ENCODE peak calls at places on chromosomes 2 and 18, in eight cellular contexts. One of them, this sample, is unnamed.
A peak's percentile ranks its signal among the peaks of the same experiment; 100 is the strongest.

GRCh38 chr18:68262697-68263293 is 452.1 kb downstream of the TMX3 start:
- DNase-seq in uterus: no peak
- DNase-seq in body of pancreas: no peak
- DNase-seq in AG04450: peak; percentile 23
- DNase-seq in cardiac muscle cell: peak; percentile 72
- DNase-seq in tibial artery: no peak
- DNase-seq in ovary: no peak
- DNase-seq in HCT116: no peak
- DNase-seq in this sample: no peak

GRCh38 chr2:236871500-236872001 is 214.1 kb upstream of the COPS8 start:
- DNase-seq in uterus: peak; percentile 36
- DNase-seq in body of pancreas: no peak
- DNase-seq in AG04450: peak; percentile 71
- DNase-seq in cardiac muscle cell: peak; percentile 96
- DNase-seq in tibial artery: peak; percentile 74
- DNase-seq in ovary: no peak
- DNase-seq in HCT116: no peak
- DNase-seq in this sample: no peak

GRCh38 chr2:219272995-219273394 is 6.2 kb upstream of the DNAJB2 start:
- DNase-seq in uterus: no peak
- DNase-seq in body of pancreas: no peak
- DNase-seq in AG04450: no peak
- DNase-seq in cardiac muscle cell: no peak
- DNase-seq in tibial artery: no peak
- DNase-seq in ovary: no peak
- DNase-seq in HCT116: no peak
- DNase-seq in this sample: no peak

GRCh38 chr2:231037731-231038482 is 584 bp downstream of the C2orf72 start:
- DNase-seq in uterus: no peak
- DNase-seq in body of pancreas: peak; percentile 67
- DNase-seq in AG04450: no peak
- DNase-seq in cardiac muscle cell: peak; percentile 6
- DNase-seq in tibial artery: no peak
- DNase-seq in ovary: no peak
- DNase-seq in HCT116: no peak
- DNase-seq in this sample: no peak

GRCh38 chr2:14313351-14313750 is 319.2 kb upstream of the LRATD1 start:
- DNase-seq in uterus: no peak
- DNase-seq in body of pancreas: no peak
- DNase-seq in AG04450: no peak
- DNase-seq in cardiac muscle cell: no peak
- DNase-seq in tibial artery: no peak
- DNase-seq in ovary: no peak
- DNase-seq in HCT116: no peak
- DNase-seq in this sample: no peak

GRCh38 chr2:212683346-212683745 is 144.7 kb upstream of the ERBB4 start:
- DNase-seq in uterus: no peak
- DNase-seq in body of pancreas: no peak
- DNase-seq in AG04450: no peak
- DNase-seq in cardiac muscle cell: peak; percentile 21
- DNase-seq in tibial artery: no peak
- DNase-seq in ovary: no peak
- DNase-seq in HCT116: no peak
- DNase-seq in this sample: no peak

GRCh38 chr2:206858972-206859739 is 80.2 kb upstream of the CPO start:
- DNase-seq in uterus: no peak
- DNase-seq in body of pancreas: no peak
- DNase-seq in AG04450: no peak
- DNase-seq in cardiac muscle cell: no peak
- DNase-seq in tibial artery: no peak
- DNase-seq in ovary: no peak
- DNase-seq in HCT116: no peak
- DNase-seq in this sample: no peak

GRCh38 chr2:72004976-72005375 is 142.7 kb downstream of the CYP26B1 start:
- DNase-seq in uterus: no peak
- DNase-seq in body of pancreas: no peak
- DNase-seq in AG04450: no peak
- DNase-seq in cardiac muscle cell: no peak
- DNase-seq in tibial artery: no peak
- DNase-seq in ovary: no peak
- DNase-seq in HCT116: no peak
- DNase-seq in this sample: no peak

GRCh38 chr2:74585406-74586182 is 31.1 kb downstream of the DOK1 start:
- DNase-seq in uterus: no peak
- DNase-seq in body of pancreas: no peak
- DNase-seq in AG04450: no peak
- DNase-seq in cardiac muscle cell: peak; percentile 33
- DNase-seq in tibial artery: peak; percentile 48
- DNase-seq in ovary: no peak
- DNase-seq in HCT116: no peak
- DNase-seq in this sample: no peak

GRCh38 chr2:112305132-112305531 is 29.7 kb downstream of the ZC3H6 start:
- DNase-seq in uterus: no peak
- DNase-seq in body of pancreas: no peak
- DNase-seq in AG04450: no peak
- DNase-seq in cardiac muscle cell: no peak
- DNase-seq in tibial artery: no peak
- DNase-seq in ovary: no peak
- DNase-seq in HCT116: no peak
- DNase-seq in this sample: no peak

GRCh38 chr2:121505005-121505404 is 25.7 kb upstream of the RNU4ATAC start:
- DNase-seq in uterus: no peak
- DNase-seq in body of pancreas: no peak
- DNase-seq in AG04450: peak; percentile 58
- DNase-seq in cardiac muscle cell: peak; percentile 43
- DNase-seq in tibial artery: no peak
- DNase-seq in ovary: no peak
- DNase-seq in HCT116: no peak
- DNase-seq in this sample: no peak

GRCh38 chr2:239337122-239337876 is 63.5 kb downstream of the HDAC4 start:
- DNase-seq in uterus: peak; percentile 9
- DNase-seq in body of pancreas: no peak
- DNase-seq in AG04450: no peak
- DNase-seq in cardiac muscle cell: no peak
- DNase-seq in tibial artery: no peak
- DNase-seq in ovary: no peak
- DNase-seq in HCT116: no peak
- DNase-seq in this sample: no peak

GRCh38 chr18:34223893-34224422 is 755 bp downstream of the NOL4 start:
- DNase-seq in uterus: no peak
- DNase-seq in body of pancreas: no peak
- DNase-seq in AG04450: no peak
- DNase-seq in cardiac muscle cell: no peak
- DNase-seq in tibial artery: no peak
- DNase-seq in ovary: no peak
- DNase-seq in HCT116: no peak
- DNase-seq in this sample: no peak
- H3K4me3 ChIP-seq in uterus: no peak overlapping the region
- H3K4me3 ChIP-seq in body of pancreas: no peak overlapping the region
- H3K4me3 ChIP-seq in AG04450: no peak overlapping the region
- H3K4me3 ChIP-seq in cardiac muscle cell: peak overlapping the region; percentile 62
- H3K4me3 ChIP-seq in tibial artery: peak overlapping the region; percentile 57
- H3K4me3 ChIP-seq in ovary: no peak overlapping the region
- H3K4me3 ChIP-seq in HCT116: no peak overlapping the region
- H3K4me3 ChIP-seq in this sample: peak overlapping the region; percentile 38

GRCh38 chr2:240443891-240444301 is 8.4 kb downstream of the GPC1 start:
- DNase-seq in uterus: no peak
- DNase-seq in body of pancreas: no peak
- DNase-seq in AG04450: no peak
- DNase-seq in cardiac muscle cell: no peak
- DNase-seq in tibial artery: no peak
- DNase-seq in ovary: no peak
- DNase-seq in HCT116: no peak
- DNase-seq in this sample: no peak

GRCh38 chr2:240445961-240446538 is 10.6 kb downstream of the GPC1 start:
- DNase-seq in uterus: no peak
- DNase-seq in body of pancreas: no peak
- DNase-seq in AG04450: no peak
- DNase-seq in cardiac muscle cell: no peak
- DNase-seq in tibial artery: no peak
- DNase-seq in ovary: no peak
- DNase-seq in HCT116: no peak
- DNase-seq in this sample: no peak

GRCh38 chr2:240442891-240443715 is 7.6 kb downstream of the GPC1 start:
- DNase-seq in uterus: no peak
- DNase-seq in body of pancreas: no peak
- DNase-seq in AG04450: no peak
- DNase-seq in cardiac muscle cell: no peak
- DNase-seq in tibial artery: no peak
- DNase-seq in ovary: peak; percentile 19
- DNase-seq in HCT116: no peak
- DNase-seq in this sample: no peak

GRCh38 chr2:240446618-240447175 is 11.2 kb downstream of the GPC1 start:
- DNase-seq in uterus: no peak
- DNase-seq in body of pancreas: no peak
- DNase-seq in AG04450: no peak
- DNase-seq in cardiac muscle cell: no peak
- DNase-seq in tibial artery: no peak
- DNase-seq in ovary: no peak
- DNase-seq in HCT116: no peak
- DNase-seq in this sample: no peak

DNA sequence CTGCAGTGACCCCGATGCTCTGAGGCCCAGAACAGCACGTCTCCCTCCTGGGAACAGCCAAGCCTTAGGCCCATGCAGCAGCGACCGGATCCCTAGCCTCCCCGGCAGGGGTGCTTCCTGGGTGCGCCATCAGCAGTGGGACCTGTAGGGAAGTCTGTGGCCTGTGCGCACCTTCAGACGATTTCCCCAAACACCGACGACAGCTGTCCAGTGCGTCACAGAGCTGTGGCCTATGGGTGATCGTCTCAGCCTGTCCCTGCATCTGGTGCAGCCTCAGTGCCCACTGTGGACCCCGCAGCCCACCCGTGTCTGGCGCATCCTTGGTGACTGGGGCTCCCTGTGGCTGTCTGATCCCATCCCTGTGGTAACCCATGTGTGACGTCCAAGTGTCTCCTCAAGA is 9.0 kb downstream of the GPC1 start:
- DNase-seq in uterus: no peak
- DNase-seq in body of pancreas: no peak
- DNase-seq in AG04450: no peak
- DNase-seq in cardiac muscle cell: no peak
- DNase-seq in tibial artery: no peak
- DNase-seq in ovary: no peak
- DNase-seq in HCT116: no peak
- DNase-seq in this sample: no peak
- TF ChIP-seq CTCF in uterus: no peak
- TF ChIP-seq CTCF in body of pancreas: no peak
- TF ChIP-seq CTCF in AG04450: no peak
- TF ChIP-seq CTCF in cardiac muscle cell: no peak
- TF ChIP-seq CTCF in tibial artery: no peak
- TF ChIP-seq CTCF in ovary: no peak
- TF ChIP-seq CTCF in HCT116: no peak
- TF ChIP-seq CTCF in this sample: no peak

GRCh38 chr2:4247796-4248195 is 544.4 kb downstream of the DCDC2C start:
- DNase-seq in uterus: no peak
- DNase-seq in body of pancreas: no peak
- DNase-seq in AG04450: no peak
- DNase-seq in cardiac muscle cell: no peak
- DNase-seq in tibial artery: no peak
- DNase-seq in ovary: no peak
- DNase-seq in HCT116: no peak
- DNase-seq in this sample: no peak
- H3K9me3 ChIP-seq in uterus: no peaks in the 10 kb centered on the region
- H3K9me3 ChIP-seq in body of pancreas: no peaks in the 10 kb centered on the region
- H3K9me3 ChIP-seq in AG04450: peaks cover 50% of the 10 kb centered on the region
- H3K9me3 ChIP-seq in cardiac muscle cell: no peaks in the 10 kb centered on the region
- H3K9me3 ChIP-seq in tibial artery: no peaks in the 10 kb centered on the region
- H3K9me3 ChIP-seq in ovary: no peaks in the 10 kb centered on the region
- H3K9me3 ChIP-seq in HCT116: peaks cover 5% of the 10 kb centered on the region
- H3K9me3 ChIP-seq in this sample: no peaks in the 10 kb centered on the region

DNA sequence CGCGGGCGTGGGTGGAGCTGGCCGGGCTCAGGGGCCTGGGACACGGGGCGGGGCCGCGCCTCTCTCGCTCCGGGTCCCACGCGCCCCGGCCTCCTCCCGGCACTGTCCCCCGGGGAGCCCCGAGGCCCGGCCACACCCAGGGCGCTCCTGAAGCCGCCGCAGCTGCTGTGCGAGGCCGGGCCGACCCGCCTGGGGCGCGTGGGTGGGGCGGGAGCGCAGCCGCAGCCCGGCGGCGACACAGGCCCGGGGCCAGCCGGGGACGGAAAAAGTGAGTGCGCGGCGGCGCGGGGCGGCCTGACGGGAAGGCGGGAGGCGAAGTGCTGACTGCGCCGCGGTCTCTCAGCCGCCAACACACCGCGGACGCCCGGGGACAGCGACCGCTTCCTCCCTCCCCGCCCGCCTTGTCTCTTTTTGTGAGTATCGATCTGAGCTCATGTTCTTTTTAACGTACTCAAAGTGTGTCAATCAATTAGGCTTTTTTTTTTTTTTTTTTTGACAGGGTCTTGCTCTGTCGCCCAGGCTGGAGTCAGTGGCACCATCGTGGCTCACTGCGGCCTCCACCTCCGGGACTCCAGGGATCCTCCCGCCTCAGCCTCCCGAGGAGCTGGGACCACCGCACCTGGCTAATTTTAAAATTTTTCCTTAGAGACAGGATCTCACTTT is 14.5 kb downstream of the PDCD1 start:
- DNase-seq in uterus: peak; percentile 62
- DNase-seq in body of pancreas: peak; percentile 72
- DNase-seq in AG04450: no peak
- DNase-seq in cardiac muscle cell: peak; percentile 57
- DNase-seq in tibial artery: peak; percentile 57
- DNase-seq in ovary: peak; percentile 79
- DNase-seq in HCT116: peak; percentile 32
- DNase-seq in this sample: no peak
- H3K4me3 ChIP-seq in uterus: no peak overlapping the region
- H3K4me3 ChIP-seq in body of pancreas: no peak overlapping the region
- H3K4me3 ChIP-seq in AG04450: peak overlapping the region; percentile 51
- H3K4me3 ChIP-seq in cardiac muscle cell: peak overlapping the region; percentile 18
- H3K4me3 ChIP-seq in tibial artery: peak overlapping the region; percentile 57
- H3K4me3 ChIP-seq in ovary: peak overlapping the region; percentile 33
- H3K4me3 ChIP-seq in HCT116: peak overlapping the region; percentile 58
- H3K4me3 ChIP-seq in this sample: peak overlapping the region; percentile 64

GRCh38 chr18:2325933-2326332 is 245.4 kb downstream of the METTL4 start:
- DNase-seq in uterus: no peak
- DNase-seq in body of pancreas: no peak
- DNase-seq in AG04450: no peak
- DNase-seq in cardiac muscle cell: peak; percentile 25
- DNase-seq in tibial artery: no peak
- DNase-seq in ovary: no peak
- DNase-seq in HCT116: no peak
- DNase-seq in this sample: no peak
- TF ChIP-seq CTCF in uterus: no peak
- TF ChIP-seq CTCF in body of pancreas: no peak
- TF ChIP-seq CTCF in AG04450: no peak
- TF ChIP-seq CTCF in cardiac muscle cell: no peak
- TF ChIP-seq CTCF in tibial artery: no peak
- TF ChIP-seq CTCF in ovary: no peak
- TF ChIP-seq CTCF in HCT116: no peak
- TF ChIP-seq CTCF in this sample: no peak

DNA sequence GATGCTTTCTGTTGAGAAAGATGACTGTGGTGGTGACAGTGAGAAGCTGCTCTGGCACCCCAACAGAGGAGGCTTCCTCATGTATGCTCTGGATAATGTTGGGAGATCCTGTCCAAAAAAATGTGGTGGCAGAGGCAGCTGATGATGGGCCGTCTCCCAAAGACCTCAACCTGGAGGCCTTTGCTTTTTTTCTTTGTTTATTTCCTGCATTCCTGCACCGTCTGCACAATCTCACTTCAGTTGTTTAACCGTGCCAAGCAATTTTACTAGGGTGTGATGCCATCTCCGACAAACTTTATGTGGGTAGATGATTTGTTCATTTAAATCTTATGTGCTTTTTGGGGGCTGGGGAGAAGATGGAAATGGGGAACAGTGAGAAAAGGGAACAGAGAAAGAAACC is 62.2 kb upstream of the IGFBP5 start:
- DNase-seq in uterus: no peak
- DNase-seq in body of pancreas: no peak
- DNase-seq in AG04450: no peak
- DNase-seq in cardiac muscle cell: no peak
- DNase-seq in tibial artery: no peak
- DNase-seq in ovary: no peak
- DNase-seq in HCT116: no peak
- DNase-seq in this sample: no peak
- H3K9me3 ChIP-seq in uterus: no peaks in the 10 kb centered on the region
- H3K9me3 ChIP-seq in body of pancreas: no peaks in the 10 kb centered on the region
- H3K9me3 ChIP-seq in AG04450: no peaks in the 10 kb centered on the region
- H3K9me3 ChIP-seq in cardiac muscle cell: no peaks in the 10 kb centered on the region
- H3K9me3 ChIP-seq in tibial artery: no peaks in the 10 kb centered on the region
- H3K9me3 ChIP-seq in ovary: no peaks in the 10 kb centered on the region
- H3K9me3 ChIP-seq in HCT116: no peaks in the 10 kb centered on the region
- H3K9me3 ChIP-seq in this sample: no peaks in the 10 kb centered on the region

This sample was measured in esophagus squamous epithelium.